ENCODE peak calls at places on chromosomes 2 and 18, in eight cellular contexts. J is lower lobe of right lung, X is A549, C is tibial artery, W is Karpas-422, V is body of pancreas, L is heart left ventricle, Q is cardiac muscle cell. A is an unnamed sample. For H3K9me3 and H3K4me1, the result is how much of the 10 kb centered on the place peaks cover.

GRCh38 chr2:71792926-71793761 is 339.8 kb downstream of the DYSF start:
- DNase-seq in X (no peak), V (no peak), J (no peak), W (no peak), Q (no peak), C (peak), L (no peak), A (no peak)

GRCh38 chr2:73343992-73344391 is 41.6 kb upstream of the ALMS1 start:
- DNase-seq in C (no peak), V (no peak), W (no peak), Q (no peak), L (no peak), X (no peak), J (no peak), A (no peak)

GRCh38 chr2:13558368-13558767 is 841.6 kb downstream of the TRIB2 start:
- DNase-seq in Q (no peak), X (peak), C (no peak), W (no peak), J (no peak), L (no peak), V (no peak), A (no peak)

GRCh38 chr18:76460482-76460881 is 34.6 kb downstream of the ZNF516 start:
- DNase-seq in X (no peak), C (no peak), V (no peak), Q (no peak), L (peak), W (no peak), J (no peak), A (no peak)

GRCh38 chr2:191189112-191189635 is 38.4 kb upstream of the STAT4 start:
- DNase-seq in C (no peak), X (no peak), L (no peak), Q (no peak), J (no peak), W (no peak), V (no peak), A (no peak)

GRCh38 chr2:11056614-11057013 is 98.7 kb upstream of the SLC66A3 start:
- DNase-seq in W (no peak), V (no peak), J (no peak), L (no peak), C (no peak), X (no peak), Q (no peak), A (no peak)

GRCh38 chr2:217523246-217523645 is 479.5 kb downstream of the TNS1 start:
- DNase-seq in Q (no peak), V (no peak), J (peak), L (peak), X (no peak), C (no peak), W (no peak), A (no peak)

GRCh38 chr2:221715783-221716386 is 143.8 kb upstream of the EPHA4 start:
- DNase-seq in V (no peak), X (no peak), Q (no peak), J (no peak), W (no peak), L (no peak), C (no peak), A (no peak)

GRCh38 chr2:47777268-47777972 is 5.5 kb upstream of the MSH6 start:
- DNase-seq in C (no peak), W (no peak), X (no peak), Q (no peak), L (no peak), V (peak), J (no peak), A (no peak)

GRCh38 chr2:27051902-27052645 is 606 bp downstream of the AGBL5 start:
- DNase-seq in Q (peak), V (peak), X (peak), J (peak), W (peak), L (no peak), C (peak), A (no peak)

GRCh38 chr2:85768713-85769112 is 14.9 kb downstream of the ATOH8 start:
- DNase-seq in V (peak), W (no peak), J (no peak), Q (peak), X (no peak), C (peak), L (peak), A (no peak)

GRCh38 chr18:22490429-22490846 is 72.7 kb upstream of the CTAGE1 start:
- DNase-seq in X (peak), Q (no peak), V (no peak), J (no peak), L (no peak), W (peak), C (no peak), A (no peak)

GRCh38 chr2:191066281-191067233 is 52.6 kb upstream of the STAT1 start:
- DNase-seq in Q (no peak), W (no peak), V (no peak), L (no peak), J (no peak), C (no peak), X (no peak), A (no peak)

GRCh38 chr2:27903018-27903417 is 12.5 kb downstream of the BABAM2 start:
- DNase-seq in V (no peak), Q (no peak), X (no peak), J (no peak), C (no peak), W (no peak), L (no peak), A (no peak)

GRCh38 chr18:8750954-8751415 is 45.6 kb downstream of the MTCL1 start:
- DNase-seq in W (no peak), V (no peak), X (peak), C (no peak), Q (no peak), L (no peak), J (no peak), A (no peak)

GRCh38 chr2:83022631-83023210 is 1436.4 kb downstream of the SUCLG1 start:
- DNase-seq in W (no peak), J (no peak), C (no peak), V (no peak), Q (no peak), L (no peak), X (no peak), A (no peak)

GRCh38 chr2:234880551-234881211 is 71.1 kb upstream of the SH3BP4 start:
- DNase-seq in X (peak), L (no peak), W (no peak), Q (no peak), J (no peak), C (no peak), V (peak), A (no peak)

GRCh38 chr2:104563398-104564024 is 290.4 kb upstream of the POU3F3 start:
- DNase-seq in J (no peak), Q (no peak), L (no peak), V (peak), X (peak), W (no peak), C (no peak), A (no peak)

GRCh38 chr2:57111531-57111930 is 927.7 kb downstream of the CCDC85A start:
- DNase-seq in X (no peak), J (no peak), C (no peak), W (no peak), Q (no peak), V (no peak), L (no peak), A (no peak)
- H3K9me3 ChIP-seq in X (under half), J (under half), C (under half), W (under half), Q (under half), V (under half), L (under half), A (under half)

DNA sequence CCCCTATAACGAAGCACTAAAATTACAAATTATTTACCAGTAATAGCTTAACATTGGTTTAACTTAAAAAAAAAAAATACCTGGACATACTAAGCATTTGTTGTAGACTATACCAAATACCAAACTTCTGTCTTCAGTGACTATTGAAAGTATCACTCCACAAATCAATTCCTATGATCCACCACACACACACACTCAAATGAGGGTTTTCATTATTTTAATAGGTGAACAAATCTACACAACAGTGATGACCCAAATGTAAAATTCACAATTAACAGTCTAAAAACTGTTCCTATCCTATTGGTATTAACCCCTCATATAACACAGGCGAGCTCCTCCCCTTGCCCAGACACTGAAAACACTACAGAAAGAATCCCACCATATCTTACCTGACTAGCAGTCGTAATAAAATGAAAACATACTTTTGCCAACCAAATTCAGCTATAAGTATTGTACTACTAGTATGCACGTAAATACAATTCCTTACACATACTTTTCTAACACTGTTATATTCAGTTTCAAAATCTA is 2.5 kb downstream of the SP3 start:
- DNase-seq in W (peak), C (no peak), L (no peak), X (no peak), Q (no peak), V (no peak), J (no peak), A (peak)
- H3K4me1 ChIP-seq in W (half or more), C (under half), L (under half), X (under half), Q (under half), V (half or more), J (half or more), A (half or more)

DNA sequence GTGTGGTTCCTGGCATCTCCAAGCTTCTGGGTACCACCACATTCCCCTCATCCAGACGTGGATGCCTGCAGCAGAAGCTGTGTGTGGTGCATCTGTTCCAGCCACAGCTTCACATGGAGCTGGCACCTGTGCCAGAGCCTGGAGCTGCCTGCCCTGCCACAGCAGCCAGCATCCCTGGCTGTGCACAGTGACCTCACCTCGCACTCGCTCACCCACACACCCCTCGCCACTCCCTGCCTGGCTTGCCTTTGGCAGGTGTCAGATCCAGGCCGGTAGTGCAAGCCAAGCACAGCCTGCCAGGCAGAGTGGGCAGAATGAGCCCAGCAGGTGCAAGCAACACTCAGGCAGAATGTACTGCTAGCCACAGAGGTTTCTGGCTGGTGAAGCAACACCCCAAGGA is 59.9 kb upstream of the DYNC1I2 start:
- DNase-seq in J (no peak), W (no peak), L (no peak), Q (no peak), V (no peak), X (no peak), C (no peak), A (no peak)
- H3K9me3 ChIP-seq in J (under half), W (under half), L (under half), Q (under half), V (under half), X (under half), C (under half), A (under half)

DNA sequence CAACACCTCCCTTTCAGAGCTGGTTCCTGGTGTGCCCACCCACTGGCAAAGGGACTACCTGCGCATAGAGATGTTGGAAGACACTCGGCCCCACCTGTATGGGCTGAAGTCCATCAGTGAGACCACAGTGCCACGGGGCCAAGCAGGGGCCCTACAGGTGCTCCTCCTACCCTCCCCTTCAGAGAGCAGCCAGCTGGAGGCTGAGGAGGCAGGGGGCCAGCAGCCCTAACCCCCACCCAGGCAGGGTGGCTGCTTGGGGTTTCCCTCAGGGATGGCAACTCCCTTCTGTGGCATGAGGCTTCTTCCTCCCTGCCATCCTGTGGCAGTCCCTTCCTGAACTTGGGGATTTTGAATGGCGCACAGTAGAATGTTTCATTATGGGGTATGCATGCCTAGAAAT is 125.3 kb downstream of the NCK2 start:
- DNase-seq in J (no peak), Q (no peak), V (no peak), X (no peak), C (no peak), L (no peak), W (no peak), A (no peak)
- H3K4me1 ChIP-seq in J (under half), Q (under half), V (under half), X (under half), C (under half), L (under half), W (under half), A (under half)

DNA sequence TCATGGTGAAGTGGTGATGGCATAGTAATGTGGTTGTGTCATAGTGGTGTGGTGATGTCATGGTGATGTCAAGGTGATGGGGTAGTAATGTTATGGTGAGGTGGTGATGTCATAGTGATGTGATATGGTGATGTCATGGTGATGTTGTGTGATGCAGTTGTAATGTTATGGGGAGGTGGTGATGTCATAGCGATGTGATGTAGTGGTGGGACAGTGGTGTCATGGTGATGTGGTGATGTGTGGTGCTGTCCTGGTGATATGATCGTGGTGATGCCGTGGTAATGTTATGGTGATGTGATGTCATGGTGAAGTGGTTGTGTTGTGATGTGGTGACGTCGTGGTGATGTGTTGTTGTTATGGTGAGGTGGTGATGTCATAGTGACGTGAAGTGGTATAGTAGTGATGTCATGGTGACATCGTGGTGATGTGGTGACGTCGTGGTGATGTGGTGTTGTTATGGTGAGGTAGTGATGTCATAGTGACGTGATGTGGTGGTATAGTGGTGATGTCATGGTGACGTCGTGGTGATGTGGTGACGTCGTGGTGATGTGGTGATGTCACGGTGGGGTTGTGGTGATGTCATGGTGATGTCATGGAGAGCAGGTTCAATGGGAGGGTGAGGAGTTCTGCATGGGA is 242.7 kb upstream of the MYT1L start:
- DNase-seq in W (no peak), J (no peak), V (no peak), Q (no peak), C (no peak), L (no peak), X (peak), A (peak)
- H3K9me3 ChIP-seq in W (under half), J (under half), V (under half), Q (under half), C (under half), L (under half), X (under half), A (under half)

GRCh38 chr2:177264539-177265385 is at the start of gene NFE2L2:
- DNase-seq in J (peak), Q (peak), V (peak), X (peak), C (peak), L (peak), W (peak), A (peak)
- H3K4me1 ChIP-seq in J (under half), Q (under half), V (under half), X (half or more), C (under half), L (under half), W (under half), A (under half)

A was measured in OCI-LY7.